ENCODE peak calls at places on chromosomes 1 and 21, in seven cellular contexts. E is HCT116, N is GM12878, C is HepG2, O is SK-N-SH, D is H1, W is K562. J is an unnamed sample.

GRCh38 chr1:57204942-57205787 is 218.7 kb downstream of the DAB1 start:
- DNase-seq in E (no peak), N (no peak), C (no peak), O (no peak), D (no peak), W (no peak), J (no peak)

GRCh38 chr1:18546026-18546425 is 65.3 kb downstream of the KLHDC7A start:
- DNase-seq in E (no peak), N (no peak), C (no peak), O (no peak), D (no peak), W (no peak), J (no peak)

GRCh38 chr1:43879414-43879813 is 54.2 kb upstream of the ARTN start:
- DNase-seq in E (no peak), N (no peak), C (no peak), O (no peak), D (no peak), W (no peak), J (no peak)

GRCh38 chr1:85612704-85613361 is 32.3 kb downstream of the CCN1 start:
- DNase-seq in E (no peak), N (no peak), C (peak), O (no peak), D (no peak), W (peak), J (peak)

GRCh38 chr1:59446257-59446901 is 149.5 kb downstream of the FGGY start:
- DNase-seq in E (no peak), N (no peak), C (no peak), O (peak), D (no peak), W (no peak), J (no peak)

GRCh38 chr1:152880316-152880715 is 2.2 kb downstream of the SMCP start:
- DNase-seq in E (no peak), N (no peak), C (no peak), O (no peak), D (no peak), W (no peak), J (no peak)

GRCh38 chr1:36934061-36934460 is 100.3 kb downstream of the GRIK3 start:
- DNase-seq in E (no peak), N (no peak), C (no peak), O (peak), D (no peak), W (no peak), J (no peak)

GRCh38 chr1:54227091-54227602 is 27.2 kb downstream of the MRPL37 start:
- DNase-seq in E (peak), N (no peak), C (peak), O (peak), D (no peak), W (no peak), J (no peak)

GRCh38 chr1:110258734-110259133 is 48.6 kb downstream of the KCNC4 start:
- DNase-seq in E (no peak), N (no peak), C (no peak), O (peak), D (no peak), W (no peak), J (no peak)

GRCh38 chr1:165254376-165254775 is 102.1 kb downstream of the LMX1A start:
- DNase-seq in E (no peak), N (no peak), C (no peak), O (no peak), D (no peak), W (no peak), J (no peak)

GRCh38 chr1:114153621-114154145 is at the start of gene SYT6:
- DNase-seq in E (no peak), N (no peak), C (no peak), O (peak), D (peak), W (no peak), J (no peak)

GRCh38 chr1:168405931-168406330 is 125.3 kb downstream of the TBX19 start:
- DNase-seq in E (peak), N (no peak), C (no peak), O (no peak), D (no peak), W (no peak), J (no peak)

GRCh38 chr1:117852846-117853555 is 76.4 kb downstream of the GDAP2 start:
- DNase-seq in E (no peak), N (no peak), C (no peak), O (no peak), D (no peak), W (no peak), J (no peak)

GRCh38 chr1:61337981-61338848 is 255.9 kb downstream of the NFIA start:
- DNase-seq in E (peak), N (no peak), C (peak), O (peak), D (no peak), W (no peak), J (peak)

GRCh38 chr1:113399063-113399583 is 8.8 kb downstream of the MAGI3 start:
- DNase-seq in E (no peak), N (no peak), C (no peak), O (peak), D (no peak), W (no peak), J (no peak)

GRCh38 chr1:67489643-67490042 is 59.4 kb upstream of the SERBP1 start:
- DNase-seq in E (peak), N (peak), C (peak), O (peak), D (no peak), W (no peak), J (peak)

GRCh38 chr1:221611930-221612777 is 129.7 kb downstream of the DUSP10 start:
- DNase-seq in E (peak), N (no peak), C (no peak), O (peak), D (no peak), W (no peak), J (peak)

GRCh38 chr1:17561252-17561558 is 21.7 kb downstream of the ARHGEF10L start:
- DNase-seq in E (no peak), N (no peak), C (no peak), O (no peak), D (no peak), W (no peak), J (no peak)

GRCh38 chr1:30465096-30465495 is 258.3 kb downstream of the MATN1 start:
- DNase-seq in E (no peak), N (no peak), C (no peak), O (no peak), D (no peak), W (no peak), J (no peak)

GRCh38 chr1:102071451-102071850 is 74.7 kb upstream of the OLFM3 start:
- DNase-seq in E (no peak), N (no peak), C (no peak), O (no peak), D (no peak), W (no peak), J (no peak)

GRCh38 chr1:180247061-180247460 is 17.0 kb downstream of the LHX4 start:
- DNase-seq in E (no peak), N (no peak), C (no peak), O (no peak), D (no peak), W (no peak), J (no peak)

GRCh38 chr1:223363856-223364684 is at the start of gene SUSD4:
- DNase-seq in E (no peak), N (no peak), C (no peak), O (peak), D (peak), W (peak), J (peak)

GRCh38 chr1:248858096-248858890 is 592 bp downstream of the ZNF692 start:
- DNase-seq in E (peak), N (no peak), C (peak), O (peak), D (peak), W (peak), J (peak)

DNA sequence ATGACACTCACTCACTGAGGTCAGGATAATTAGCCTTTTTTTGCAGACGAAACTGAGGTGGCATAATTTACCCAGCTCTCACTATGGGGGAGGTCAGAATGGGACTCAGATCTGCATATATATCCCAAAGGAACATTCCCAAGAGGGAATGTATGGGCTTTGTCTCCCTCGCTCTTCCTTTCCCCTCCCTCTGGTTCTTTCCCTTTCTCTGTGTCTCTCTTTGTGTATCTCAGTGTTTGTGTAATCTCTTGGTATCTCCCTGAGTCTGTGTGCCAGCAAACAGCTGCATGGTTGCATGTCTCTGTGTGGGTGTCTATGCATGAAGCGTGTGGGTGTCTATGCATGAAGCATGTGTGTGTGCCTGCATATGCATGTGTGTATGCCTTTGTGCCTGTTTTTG is 4.7 kb downstream of the TMEM39B start:
- DNase-seq in E (no peak), N (no peak), C (no peak), O (no peak), D (no peak), W (no peak), J (no peak)
- TF ChIP-seq JUND in E (no peak), N (no peak), C (no peak), O (no peak), D (no peak), W (no peak), J (no peak)

DNA sequence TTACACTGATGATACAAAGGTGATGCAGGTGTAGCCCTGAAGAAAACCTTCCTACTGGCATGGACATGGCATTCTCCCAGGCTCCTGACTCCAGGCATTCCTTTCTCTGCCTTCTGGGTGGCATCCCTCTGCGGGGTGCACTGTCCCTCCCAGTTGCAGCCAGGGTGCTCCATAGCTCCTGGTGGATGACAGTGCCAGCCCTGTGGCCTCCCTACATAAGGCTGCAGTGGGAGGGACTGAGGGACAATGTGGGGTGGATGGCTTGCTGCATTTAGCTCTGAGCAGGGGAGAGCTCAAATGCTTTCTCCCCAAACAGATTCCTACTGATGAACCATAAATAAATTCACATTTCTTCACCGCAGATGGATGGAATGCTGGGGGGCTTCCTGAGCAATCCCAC is 97.0 kb upstream of the GJB5 start:
- DNase-seq in E (no peak), N (no peak), C (no peak), O (no peak), D (no peak), W (no peak), J (no peak)
- TF ChIP-seq JUND in E (no peak), N (no peak), C (no peak), O (no peak), D (no peak), W (no peak), J (no peak)

GRCh38 chr1:76073471-76073870 is 1.1 kb upstream of the ST6GALNAC3 start:
- DNase-seq in E (no peak), N (no peak), C (no peak), O (no peak), D (no peak), W (no peak), J (no peak)

GRCh38 chr1:76070538-76070937 is 4.0 kb upstream of the ST6GALNAC3 start:
- DNase-seq in E (no peak), N (no peak), C (no peak), O (no peak), D (no peak), W (no peak), J (no peak)

GRCh38 chr1:76075877-76076276 is 1.3 kb downstream of the ST6GALNAC3 start:
- DNase-seq in E (no peak), N (no peak), C (no peak), O (no peak), D (no peak), W (no peak), J (no peak)

GRCh38 chr1:76075188-76075489 is 593 bp downstream of the ST6GALNAC3 start:
- DNase-seq in E (no peak), N (no peak), C (no peak), O (no peak), D (no peak), W (no peak), J (no peak)

DNA sequence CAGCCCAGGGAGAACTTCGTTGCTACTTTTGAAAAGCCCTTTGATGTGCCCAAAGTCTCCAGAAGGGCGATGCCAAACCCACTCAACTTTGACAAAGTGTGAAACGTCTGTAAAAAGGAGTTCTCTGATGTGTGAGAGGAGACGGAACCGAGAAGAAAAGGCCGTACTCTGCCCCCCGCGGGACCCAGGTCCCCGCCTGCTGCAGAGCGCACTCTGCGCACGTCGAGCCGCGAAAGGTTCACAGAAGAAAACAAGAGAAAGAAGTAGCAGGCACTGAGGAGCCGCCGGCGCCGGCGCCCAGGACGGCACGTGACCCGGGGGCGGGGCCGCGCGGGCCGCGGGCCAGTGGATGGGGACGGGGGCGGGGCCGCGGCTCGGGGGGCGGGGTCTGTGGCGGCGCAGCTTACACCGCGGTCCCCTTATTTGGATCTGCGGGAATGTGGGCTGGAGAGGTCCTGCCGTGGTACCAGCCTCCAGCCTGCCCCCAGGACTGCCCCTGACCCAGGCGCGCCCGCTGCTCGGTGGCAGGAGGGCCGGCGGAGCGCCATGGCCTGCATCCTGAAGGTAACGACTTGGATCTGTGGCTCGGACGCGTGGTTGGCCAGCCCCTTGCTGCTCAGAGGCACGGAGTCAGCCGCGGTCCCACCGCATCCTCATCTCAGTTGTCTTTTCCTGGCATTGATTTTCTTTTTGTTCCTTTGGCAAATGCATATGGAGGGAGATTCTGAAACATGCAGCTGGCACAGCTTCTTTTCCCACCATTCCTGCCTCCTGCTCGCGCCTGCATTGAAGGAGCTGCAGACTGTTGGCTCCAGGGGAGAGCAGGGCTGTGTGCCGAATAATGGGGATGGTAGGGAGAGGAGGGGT is at the start of gene ST6GALNAC3:
- DNase-seq in E (no peak), N (no peak), C (peak), O (peak), D (peak), W (peak), J (peak)
- TF ChIP-seq JUND in E (no peak), N (no peak), C (no peak), O (no peak), D (no peak), W (no peak), J (no peak)

GRCh38 chr21:30468912-30469812 is 11.0 kb downstream of the KRTAP19-1 start:
- DNase-seq in E (no peak), N (no peak), C (no peak), O (no peak), D (no peak), W (no peak), J (no peak)

DNA sequence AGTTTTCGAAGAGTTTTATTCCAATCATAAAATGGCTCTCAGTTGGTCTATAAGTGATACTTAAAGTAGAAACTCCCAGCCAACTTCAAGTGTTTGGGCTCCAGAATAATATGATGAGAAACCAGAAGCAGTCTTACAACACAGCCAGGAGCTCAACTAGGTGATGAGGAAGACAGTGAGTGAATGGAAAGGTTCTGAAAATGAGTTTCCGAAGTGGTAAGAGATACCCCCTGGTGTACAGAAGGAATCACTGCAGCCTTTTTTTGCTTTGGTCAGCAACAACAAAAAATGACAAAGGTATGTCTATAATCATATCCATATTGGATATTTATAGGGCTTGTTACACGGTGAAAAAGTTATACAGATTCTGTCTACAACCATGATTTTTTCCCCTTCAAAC is 16.5 kb downstream of the KRTAP19-1 start:
- DNase-seq in E (no peak), N (no peak), C (no peak), O (peak), D (no peak), W (peak), J (peak)
- TF ChIP-seq JUND in E (no peak), N (no peak), C (no peak), O (no peak), D (no peak), W (no peak), J (no peak)

GRCh38 chr1:192563129-192563528 is 12.4 kb upstream of the RGS1 start:
- DNase-seq in E (no peak), N (no peak), C (no peak), O (no peak), D (no peak), W (no peak), J (no peak)
- TF ChIP-seq JUND in E (no peak), N (no peak), C (no peak), O (no peak), D (no peak), W (no peak), J (no peak)

DNA sequence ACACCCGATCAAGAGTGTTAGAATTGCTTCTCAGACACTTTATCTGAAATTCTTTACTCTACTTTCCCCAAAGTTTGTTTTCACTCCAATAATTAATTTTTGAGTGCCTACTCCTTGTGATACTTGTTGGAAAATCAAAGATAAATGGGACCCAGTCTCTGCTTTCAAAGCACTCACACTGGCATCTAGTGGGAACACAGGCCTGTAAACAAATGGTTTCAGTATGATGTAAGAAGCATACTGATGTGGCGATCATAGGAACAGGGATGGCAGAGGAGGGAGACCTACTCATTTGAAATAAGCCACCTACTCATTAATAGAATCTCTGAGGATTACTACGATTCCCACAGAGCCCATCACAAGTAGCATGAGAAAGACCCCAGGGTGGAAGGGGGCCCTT is 273.7 kb upstream of the ST6GALNAC5 start:
- DNase-seq in E (no peak), N (no peak), C (no peak), O (no peak), D (no peak), W (no peak), J (no peak)
- TF ChIP-seq JUND in E (no peak), N (no peak), C (no peak), O (no peak), D (no peak), W (no peak), J (no peak)

DNA sequence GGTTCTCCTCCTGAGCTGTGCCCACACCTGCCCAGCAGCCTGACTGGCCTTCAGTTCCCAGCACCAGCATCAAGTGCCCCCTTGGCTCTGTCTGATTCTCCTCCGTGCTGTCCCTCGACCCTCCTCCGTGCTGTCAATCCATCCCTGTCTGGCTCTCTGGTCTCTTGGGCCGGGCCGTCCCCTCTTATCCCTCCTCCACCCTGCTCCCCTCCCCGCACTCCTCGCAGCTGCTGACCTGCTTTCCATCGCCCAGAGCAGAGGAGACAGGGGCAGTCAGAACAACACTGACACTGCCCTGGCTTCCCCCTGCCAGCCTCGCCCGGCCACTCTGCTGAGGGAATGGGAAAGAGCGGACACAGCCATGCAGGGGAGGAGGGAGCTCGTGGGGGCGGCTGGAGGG is 267.4 kb downstream of the CAMTA1 start:
- DNase-seq in E (no peak), N (no peak), C (no peak), O (no peak), D (no peak), W (no peak), J (no peak)
- TF ChIP-seq JUND in E (no peak), N (no peak), C (no peak), O (no peak), D (no peak), W (no peak), J (no peak)